ENCODE peak calls at places on chromosome 15, in four cellular contexts. One of them, this sample, is unnamed.

GRCh38 chr15:78216276-78217229 is 17.8 kb downstream of the ACSBG1 start:
- DNase-seq in GM12878: no peak
- DNase-seq in HepG2: no peak
- DNase-seq in H1: no peak
- DNase-seq in this sample: no peak

GRCh38 chr15:90400759-90401314 is 12.8 kb downstream of the IQGAP1 start:
- DNase-seq in H1: no peak
- DNase-seq in HepG2: peak
- DNase-seq in GM12878: peak
- DNase-seq in this sample: peak

GRCh38 chr15:73658645-73659044 is 25.5 kb upstream of the NPTN start:
- DNase-seq in GM12878: no peak
- DNase-seq in H1: no peak
- DNase-seq in HepG2: no peak
- DNase-seq in this sample: no peak

GRCh38 chr15:26179906-26180305 is 316.8 kb upstream of the ATP10A start:
- DNase-seq in GM12878: no peak
- DNase-seq in H1: peak
- DNase-seq in HepG2: peak
- DNase-seq in this sample: no peak

GRCh38 chr15:85482896-85483295 is 102.5 kb downstream of the AKAP13 start:
- DNase-seq in H1: no peak
- DNase-seq in GM12878: no peak
- DNase-seq in HepG2: no peak
- DNase-seq in this sample: no peak

GRCh38 chr15:42692997-42693396 is 43.9 kb downstream of the CDAN1 start:
- DNase-seq in H1: no peak
- DNase-seq in HepG2: no peak
- DNase-seq in GM12878: no peak
- DNase-seq in this sample: no peak

GRCh38 chr15:36912311-36912712 is 188.0 kb downstream of the MEIS2 start:
- DNase-seq in H1: no peak
- DNase-seq in GM12878: no peak
- DNase-seq in HepG2: no peak
- DNase-seq in this sample: no peak

GRCh38 chr15:63481105-63481810 is 23.1 kb upstream of the USP3 start:
- DNase-seq in HepG2: no peak
- DNase-seq in H1: no peak
- DNase-seq in GM12878: peak
- DNase-seq in this sample: no peak

GRCh38 chr15:31606261-31606669 is 279.6 kb downstream of the KLF13 start:
- DNase-seq in HepG2: no peak
- DNase-seq in H1: no peak
- DNase-seq in GM12878: no peak
- DNase-seq in this sample: no peak

GRCh38 chr15:58065445-58066041 is at the start of gene ALDH1A2:
- DNase-seq in GM12878: no peak
- DNase-seq in HepG2: no peak
- DNase-seq in H1: no peak
- DNase-seq in this sample: peak

GRCh38 chr15:22979069-22979698 is 984 bp downstream of the CYFIP1 start:
- DNase-seq in H1: no peak
- DNase-seq in GM12878: no peak
- DNase-seq in HepG2: peak
- DNase-seq in this sample: peak

GRCh38 chr15:55766676-55767075 is 23.7 kb upstream of the PRTG start:
- DNase-seq in H1: no peak
- DNase-seq in GM12878: no peak
- DNase-seq in HepG2: no peak
- DNase-seq in this sample: no peak

GRCh38 chr15:88021601-88022000 is 234.9 kb downstream of the NTRK3 start:
- DNase-seq in H1: no peak
- DNase-seq in HepG2: no peak
- DNase-seq in GM12878: no peak
- DNase-seq in this sample: no peak

GRCh38 chr15:53225786-53226185 is 435.6 kb upstream of the ONECUT1 start:
- DNase-seq in GM12878: no peak
- DNase-seq in HepG2: no peak
- DNase-seq in H1: no peak
- DNase-seq in this sample: no peak

GRCh38 chr15:33985287-33985686 is 17.0 kb downstream of the CHRM5 start:
- DNase-seq in HepG2: no peak
- DNase-seq in H1: peak
- DNase-seq in GM12878: no peak
- DNase-seq in this sample: no peak

GRCh38 chr15:78266229-78266628 is 1.9 kb downstream of the DNAJA4 start:
- DNase-seq in HepG2: no peak
- DNase-seq in H1: no peak
- DNase-seq in GM12878: no peak
- DNase-seq in this sample: no peak

GRCh38 chr15:40312370-40313158 is 4.8 kb upstream of the PLCB2 start:
- DNase-seq in H1: no peak
- DNase-seq in GM12878: no peak
- DNase-seq in HepG2: no peak
- DNase-seq in this sample: no peak

GRCh38 chr15:89662893-89663673 is 7.8 kb upstream of the KIF7 start:
- DNase-seq in GM12878: no peak
- DNase-seq in H1: no peak
- DNase-seq in HepG2: no peak
- DNase-seq in this sample: no peak

GRCh38 chr15:63323798-63324651 is 46.6 kb downstream of the APH1B start:
- DNase-seq in H1: no peak
- DNase-seq in HepG2: peak
- DNase-seq in GM12878: no peak
- DNase-seq in this sample: no peak

GRCh38 chr15:47586653-47587224 is 130.6 kb upstream of the SEMA6D start:
- DNase-seq in HepG2: no peak
- DNase-seq in H1: no peak
- DNase-seq in GM12878: no peak
- DNase-seq in this sample: peak

GRCh38 chr15:76101655-76102054 is 41.9 kb downstream of the TMEM266 start:
- DNase-seq in GM12878: no peak
- DNase-seq in HepG2: no peak
- DNase-seq in H1: no peak
- DNase-seq in this sample: no peak

GRCh38 chr15:28091313-28091712 is 7.8 kb downstream of the OCA2 start:
- DNase-seq in H1: no peak
- DNase-seq in GM12878: no peak
- DNase-seq in HepG2: no peak
- DNase-seq in this sample: no peak

GRCh38 chr15:88450125-88450798 is 16.9 kb downstream of the MRPL46 start:
- DNase-seq in HepG2: peak
- DNase-seq in GM12878: no peak
- DNase-seq in H1: peak
- DNase-seq in this sample: peak

GRCh38 chr15:56491110-56491722 is 26.3 kb upstream of the MNS1 start:
- DNase-seq in H1: peak
- DNase-seq in HepG2: peak
- DNase-seq in GM12878: peak
- DNase-seq in this sample: peak

GRCh38 chr15:77573826-77574225 is 58.9 kb downstream of the LINGO1 start:
- DNase-seq in HepG2: no peak
- DNase-seq in H1: no peak
- DNase-seq in GM12878: no peak
- DNase-seq in this sample: no peak

GRCh38 chr15:63446260-63446659 is 58.1 kb upstream of the USP3 start:
- DNase-seq in GM12878: no peak
- DNase-seq in HepG2: no peak
- DNase-seq in H1: no peak
- DNase-seq in this sample: no peak

GRCh38 chr15:70271422-70272088 is 173.8 kb upstream of the TLE3 start:
- DNase-seq in H1: peak
- DNase-seq in GM12878: no peak
- DNase-seq in HepG2: no peak
- DNase-seq in this sample: peak

GRCh38 chr15:66600240-66600627 is 34.4 kb upstream of the LCTL start:
- DNase-seq in H1: no peak
- DNase-seq in GM12878: no peak
- DNase-seq in HepG2: no peak
- DNase-seq in this sample: no peak

GRCh38 chr15:66595937-66596545 is 30.2 kb upstream of the LCTL start:
- DNase-seq in H1: no peak
- DNase-seq in HepG2: no peak
- DNase-seq in GM12878: no peak
- DNase-seq in this sample: no peak

GRCh38 chr15:66601521-66601920 is 35.7 kb upstream of the LCTL start:
- DNase-seq in GM12878: no peak
- DNase-seq in H1: no peak
- DNase-seq in HepG2: no peak
- DNase-seq in this sample: no peak

GRCh38 chr15:66598095-66598815 is 32.5 kb upstream of the LCTL start:
- DNase-seq in H1: no peak
- DNase-seq in HepG2: no peak
- DNase-seq in GM12878: no peak
- DNase-seq in this sample: no peak

GRCh38 chr15:66599536-66600239 is 33.9 kb upstream of the LCTL start:
- DNase-seq in H1: no peak
- DNase-seq in GM12878: no peak
- DNase-seq in HepG2: no peak
- DNase-seq in this sample: no peak
- TF ChIP-seq SUZ12 in H1: no peak
- TF ChIP-seq SUZ12 in GM12878: no peak
- TF ChIP-seq SUZ12 in HepG2: no peak
- TF ChIP-seq SUZ12 in this sample: no peak

DNA sequence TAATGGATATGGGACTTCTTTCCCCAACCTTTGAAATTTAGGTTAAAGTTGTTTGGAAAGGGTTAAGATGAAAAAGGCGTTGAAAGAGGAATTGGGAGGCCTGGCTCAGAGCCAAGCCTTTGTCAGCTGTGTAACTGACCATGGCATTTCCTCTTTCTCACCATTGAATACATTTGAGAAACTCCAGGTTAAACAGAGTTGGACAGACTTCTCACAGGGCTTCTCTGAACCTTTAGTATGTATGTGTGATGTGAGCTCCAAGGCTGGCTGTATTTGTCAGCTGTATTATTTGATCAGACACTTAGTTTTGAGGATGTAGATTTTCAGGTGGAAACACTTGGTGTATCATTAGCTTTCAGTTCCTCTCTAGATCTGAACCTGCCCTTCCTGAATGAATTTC is 136.4 kb upstream of the GOLGA6L4 start:
- DNase-seq in H1: no peak
- DNase-seq in HepG2: no peak
- DNase-seq in GM12878: peak
- DNase-seq in this sample: no peak
- TF ChIP-seq SP1 in H1: no peak
- TF ChIP-seq SP1 in HepG2: no peak
- TF ChIP-seq SP1 in GM12878: no peak
- TF ChIP-seq SP1 in this sample: no peak

GRCh38 chr15:72163719-72164118 is 33.9 kb downstream of the GRAMD2A start:
- DNase-seq in GM12878: no peak
- DNase-seq in H1: no peak
- DNase-seq in HepG2: no peak
- DNase-seq in this sample: no peak
- TF ChIP-seq SUZ12 in GM12878: no peak
- TF ChIP-seq SUZ12 in H1: no peak
- TF ChIP-seq SUZ12 in HepG2: no peak
- TF ChIP-seq SUZ12 in this sample: no peak

GRCh38 chr15:95690631-95691340 is 639.7 kb upstream of the NR2F2 start:
- DNase-seq in H1: no peak
- DNase-seq in GM12878: peak
- DNase-seq in HepG2: no peak
- DNase-seq in this sample: no peak
- TF ChIP-seq SP1 in H1: no peak
- TF ChIP-seq SP1 in GM12878: no peak
- TF ChIP-seq SP1 in HepG2: no peak
- TF ChIP-seq SP1 in this sample: no peak

GRCh38 chr15:54227569-54227968 is 249.3 kb downstream of the UNC13C start:
- DNase-seq in H1: no peak
- DNase-seq in GM12878: no peak
- DNase-seq in HepG2: no peak
- DNase-seq in this sample: no peak
- TF ChIP-seq SUZ12 in H1: no peak
- TF ChIP-seq SUZ12 in GM12878: no peak
- TF ChIP-seq SUZ12 in HepG2: no peak
- TF ChIP-seq SUZ12 in this sample: no peak

GRCh38 chr15:69093127-69093526 is 67.3 kb upstream of the GLCE start:
- DNase-seq in HepG2: no peak
- DNase-seq in GM12878: no peak
- DNase-seq in H1: no peak
- DNase-seq in this sample: no peak

GRCh38 chr15:69092159-69092558 is 68.3 kb upstream of the GLCE start:
- DNase-seq in HepG2: peak
- DNase-seq in GM12878: no peak
- DNase-seq in H1: no peak
- DNase-seq in this sample: no peak

GRCh38 chr15:69089258-69089657 is 71.2 kb upstream of the GLCE start:
- DNase-seq in GM12878: no peak
- DNase-seq in HepG2: no peak
- DNase-seq in H1: no peak
- DNase-seq in this sample: no peak

GRCh38 chr15:69088300-69088965 is 72.0 kb upstream of the GLCE start:
- DNase-seq in H1: no peak
- DNase-seq in HepG2: no peak
- DNase-seq in GM12878: no peak
- DNase-seq in this sample: no peak

GRCh38 chr15:69090197-69090948 is 70.1 kb upstream of the GLCE start:
- DNase-seq in HepG2: no peak
- DNase-seq in H1: peak
- DNase-seq in GM12878: no peak
- DNase-seq in this sample: no peak
- TF ChIP-seq SP1 in HepG2: no peak
- TF ChIP-seq SP1 in H1: no peak
- TF ChIP-seq SP1 in GM12878: no peak
- TF ChIP-seq SP1 in this sample: no peak

DNA sequence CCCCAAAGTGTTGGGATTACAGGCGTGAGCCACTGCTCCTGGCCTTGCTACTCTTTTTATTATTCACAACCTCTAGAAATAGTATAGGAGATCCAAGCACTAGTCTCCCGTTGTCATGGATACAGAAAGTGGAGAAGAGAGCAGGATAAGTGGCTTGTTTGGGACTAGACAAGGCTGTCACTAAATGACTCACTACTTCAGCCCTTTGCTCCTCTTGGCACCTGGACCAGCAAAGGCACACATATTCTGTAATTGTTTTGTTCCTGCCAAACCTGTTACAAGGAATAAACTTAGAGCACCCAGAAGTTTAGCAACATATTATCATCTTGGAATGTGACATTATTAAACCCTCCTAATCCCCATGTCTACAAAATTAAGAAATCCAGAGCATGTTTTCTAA is 427.2 kb upstream of the THBS1 start:
- DNase-seq in HepG2: no peak
- DNase-seq in H1: no peak
- DNase-seq in GM12878: no peak
- DNase-seq in this sample: no peak
- TF ChIP-seq SUZ12 in HepG2: no peak
- TF ChIP-seq SUZ12 in H1: no peak
- TF ChIP-seq SUZ12 in GM12878: no peak
- TF ChIP-seq SUZ12 in this sample: no peak

This sample was measured in HEK293T.